ENCODE peak calls at places on chromosomes 11 and 22, in four cellular contexts. E is prostate gland, F is suprapubic skin, A is HCT116. V is an unnamed sample.

GRCh38 chr11:76659672-76660532 is 10.6 kb downstream of the LRRC32 start:
- DNase-seq in A (no peak), F (peak), E (no peak), V (peak)

GRCh38 chr22:50217543-50218152 is 16.8 kb downstream of the SELENOO start:
- DNase-seq in F (no peak), A (no peak), E (no peak), V (no peak)

GRCh38 chr11:64571410-64572091 is 19.5 kb upstream of the SLC22A12 start:
- DNase-seq in E (peak), F (no peak), A (no peak), V (no peak)

GRCh38 chr11:94128746-94129504 is at the start of gene PANX1:
- DNase-seq in A (peak), E (peak), F (peak), V (peak)

GRCh38 chr11:66081505-66081904 is 11.4 kb downstream of the PACS1 start:
- DNase-seq in E (peak), A (no peak), F (peak), V (peak)

GRCh38 chr11:74417860-74418508 is 19.8 kb upstream of the PGM2L1 start:
- DNase-seq in A (no peak), F (no peak), E (no peak), V (no peak)

GRCh38 chr11:575324-575995 is 810 bp upstream of the PHRF1 start:
- DNase-seq in F (no peak), A (peak), E (no peak), V (no peak)

GRCh38 chr22:32325811-32326237 is 31.8 kb upstream of the RFPL3 start:
- DNase-seq in F (no peak), A (no peak), E (no peak), V (no peak)

GRCh38 chr11:115919341-115920086 is 415.3 kb upstream of the CADM1 start:
- DNase-seq in E (no peak), A (no peak), F (no peak), V (no peak)

GRCh38 chr22:29003975-29004646 is 57.5 kb downstream of the C22orf31 start:
- DNase-seq in E (peak), A (no peak), F (no peak), V (peak)

GRCh38 chr11:67538306-67538705 is 15.1 kb upstream of the CABP2 start:
- DNase-seq in F (no peak), A (no peak), E (no peak), V (no peak)

GRCh38 chr22:35330258-35330861 is 30.7 kb downstream of the TOM1 start:
- DNase-seq in E (peak), A (no peak), F (peak), V (peak)

GRCh38 chr22:11253000-11253511 is 4274.9 kb upstream of the OR11H1 start:
- DNase-seq in A (no peak), F (peak), E (no peak), V (no peak)

GRCh38 chr11:108025387-108026080 is 16.8 kb downstream of the CUL5 start:
- DNase-seq in E (no peak), A (no peak), F (no peak), V (no peak)

GRCh38 chr22:23557467-23557866 is 22.6 kb downstream of the IGLL1 start:
- DNase-seq in E (no peak), A (no peak), F (peak), V (no peak)

GRCh38 chr11:79419120-79419519 is 21.7 kb downstream of the TENM4 start:
- DNase-seq in E (no peak), F (no peak), A (peak), V (no peak)

GRCh38 chr11:10459029-10459970 is 4.2 kb downstream of the AMPD3 start:
- DNase-seq in A (no peak), F (no peak), E (no peak), V (no peak)
- TF ChIP-seq POLR2A in A (no peak), F (no peak), E (no peak), V (no peak)

DNA sequence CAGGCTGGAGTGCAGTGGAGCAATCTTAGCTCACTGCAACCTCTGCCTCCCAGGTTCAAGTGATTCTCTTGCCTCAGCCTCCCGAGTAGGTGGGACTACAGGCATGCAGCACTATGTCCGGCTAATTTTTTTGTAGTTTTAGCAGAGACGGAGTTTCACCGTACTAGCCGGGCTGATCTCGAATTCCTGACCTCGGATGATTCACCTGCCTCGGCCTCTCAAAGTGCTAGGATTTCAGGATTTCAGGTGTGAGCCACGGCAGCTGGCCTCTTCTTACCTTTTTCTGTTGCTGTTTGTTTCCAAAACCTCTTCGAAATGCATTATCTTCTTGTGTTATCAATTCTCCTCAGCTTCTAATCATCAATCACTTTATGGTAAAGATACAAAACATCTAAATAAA is 22.1 kb upstream of the TMEM135 start:
- DNase-seq in A (no peak), F (no peak), E (no peak), V (no peak)
- H3K4me3 ChIP-seq in A (no peak), F (no peak), E (no peak), V (no peak)

GRCh38 chr11:12165237-12165875 is 55.0 kb downstream of the MICAL2 start:
- DNase-seq in F (no peak), E (no peak), A (no peak), V (no peak)
- TF ChIP-seq POLR2A in F (no peak), E (no peak), A (no peak), V (no peak)

DNA sequence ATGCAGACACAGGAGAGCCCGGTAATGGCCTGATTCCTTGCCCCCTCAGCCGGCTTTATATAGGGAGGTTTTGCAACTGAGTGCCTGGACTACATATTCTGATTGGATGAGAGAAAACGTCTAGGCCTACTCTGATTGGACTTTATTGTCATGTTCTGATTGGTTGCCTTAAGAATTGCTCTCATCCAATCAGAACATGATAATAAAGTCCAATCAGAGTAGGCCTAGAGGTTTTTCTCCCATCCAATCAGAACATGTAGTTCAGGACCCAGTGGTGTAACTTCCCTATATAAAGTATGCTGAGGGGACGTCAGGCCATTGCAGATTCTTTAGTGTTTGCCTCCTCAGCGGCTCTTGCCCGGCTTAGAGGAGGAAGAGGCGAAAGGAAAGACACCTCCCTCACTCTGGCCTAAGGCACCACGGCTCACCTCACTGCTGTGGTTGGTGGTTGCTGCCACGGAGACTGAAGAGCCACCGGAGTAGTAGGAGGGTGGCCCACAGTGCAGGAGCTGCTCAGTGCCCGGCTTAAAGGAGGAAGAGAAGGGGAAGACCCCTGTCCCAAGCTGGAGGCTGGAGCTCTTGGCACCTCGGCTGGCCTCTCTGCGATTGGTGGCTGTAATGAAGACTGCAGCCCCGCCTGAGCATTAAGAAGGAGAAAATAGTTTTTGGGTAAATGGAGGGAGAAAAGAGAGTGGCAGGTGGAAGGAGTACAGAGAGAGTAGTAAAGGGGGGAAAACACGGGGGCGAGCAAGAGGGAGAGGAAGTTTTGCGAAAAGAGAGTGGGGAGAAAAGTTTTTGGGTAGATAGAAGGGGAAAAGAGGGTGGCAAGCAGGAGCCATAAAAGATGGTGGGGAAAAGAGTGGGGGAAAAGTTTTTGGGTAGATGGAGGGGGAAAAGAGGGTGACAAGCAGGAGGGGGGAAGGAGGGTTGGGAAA is 116.7 kb upstream of the SERPIND1 start:
- DNase-seq in E (no peak), A (peak), F (no peak), V (no peak)
- H3K4me3 ChIP-seq in E (no peak), A (no peak), F (no peak), V (no peak)

DNA sequence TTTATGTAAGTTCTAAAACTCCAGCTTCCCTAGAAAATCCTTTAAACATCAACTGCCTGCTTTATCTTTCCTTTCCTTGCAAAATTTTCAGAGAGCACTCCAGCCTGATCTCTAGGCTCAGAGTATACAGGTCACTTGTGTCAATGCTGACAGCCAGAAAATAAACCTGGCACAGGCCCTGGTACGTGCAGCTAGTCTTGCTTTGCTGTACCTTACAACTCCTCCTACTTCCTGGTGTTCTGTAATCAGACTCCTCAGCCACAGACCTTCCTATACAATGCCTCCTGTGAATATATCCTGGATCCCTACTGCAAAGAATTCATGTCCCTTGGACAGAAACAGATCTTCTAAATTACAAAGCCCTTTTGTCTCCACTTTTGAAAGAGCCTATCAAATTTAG is 24.2 kb upstream of the TMEM123 start:
- DNase-seq in E (peak), A (no peak), F (no peak), V (no peak)
- TF ChIP-seq POLR2A in E (no peak), A (no peak), F (no peak), V (no peak)

GRCh38 chr22:42367980-42368378 is 64.2 kb downstream of the NFAM1 start:
- DNase-seq in F (no peak), E (no peak), A (no peak), V (no peak)
- H3K4me3 ChIP-seq in F (peak), E (peak), A (peak), V (peak)

V was measured in gastrocnemius medialis.